ENCODE peak calls at places on chromosomes 2 and 18, in five cellular contexts. G is spleen; W is pancreas; F is endodermal cell; K is CD4-positive, alpha-beta memory T cell. M is an unnamed sample.

GRCh38 chr2:118047273-118047898 is 33.5 kb upstream of the CCDC93 start:
- DNase-seq in W (no peak), F (no peak), K (no peak), G (no peak), M (no peak)

GRCh38 chr2:221283896-221284295 is 288.2 kb downstream of the EPHA4 start:
- DNase-seq in W (no peak), F (no peak), G (no peak), K (no peak), M (no peak)

GRCh38 chr2:227884511-227884947 is 13.1 kb downstream of the DAW1 start:
- DNase-seq in W (peak; percentile 91), G (peak; percentile 86), F (peak; percentile 97), K (peak; percentile 46), M (peak; percentile 19)

GRCh38 chr2:176096986-176097819 is 2.4 kb upstream of the HOXD12 start:
- DNase-seq in F (peak; percentile 96), W (peak; percentile 86), K (peak; percentile 56), G (peak; percentile 90), M (peak; percentile 54)

GRCh38 chr2:234630676-234631350 is 133.9 kb upstream of the ARL4C start:
- DNase-seq in K (no peak), W (no peak), F (no peak), G (no peak), M (no peak)

GRCh38 chr2:28321426-28321825 is 71.2 kb upstream of the FOSL2 start:
- DNase-seq in K (no peak), G (no peak), W (no peak), F (peak; percentile 75), M (no peak)

GRCh38 chr2:46248171-46248570 is 49.0 kb upstream of the EPAS1 start:
- DNase-seq in F (no peak), K (no peak), W (no peak), G (no peak), M (no peak)

GRCh38 chr2:120442923-120443571 is 97.1 kb downstream of the INHBB start:
- DNase-seq in F (peak; percentile 98), G (peak; percentile 72), W (peak; percentile 85), K (no peak), M (no peak)

GRCh38 chr2:144890828-144891227 is 370.9 kb upstream of the ZEB2 start:
- DNase-seq in K (no peak), G (no peak), W (no peak), F (peak; percentile 44), M (no peak)

GRCh38 chr2:49972699-49973098 is 818.4 kb upstream of the FSHR start:
- DNase-seq in K (no peak), G (no peak), F (peak; percentile 79), W (no peak), M (no peak)

GRCh38 chr2:18932864-18933263 is 343.5 kb upstream of the NT5C1B start:
- DNase-seq in W (no peak), F (no peak), K (no peak), G (no peak), M (no peak)

GRCh38 chr2:168430431-168430830 is 25.6 kb upstream of the CERS6 start:
- DNase-seq in K (no peak), F (no peak), W (no peak), G (no peak), M (no peak)

GRCh38 chr2:65204461-65205230 is 23.0 kb upstream of the ACTR2 start:
- DNase-seq in G (peak; percentile 81), W (no peak), F (no peak), K (peak; percentile 31), M (no peak)

GRCh38 chr2:55992465-55992864 is 68.9 kb upstream of the EFEMP1 start:
- DNase-seq in W (no peak), K (no peak), F (no peak), G (no peak), M (no peak)

GRCh38 chr2:220512419-220512818 is 885.0 kb downstream of the SLC4A3 start:
- DNase-seq in W (no peak), G (no peak), F (no peak), K (no peak), M (no peak)

GRCh38 chr18:28459587-28459986 is 282.7 kb upstream of the CDH2 start:
- DNase-seq in F (no peak), G (no peak), W (no peak), K (no peak), M (no peak)

GRCh38 chr18:34039194-34039593 is 185.5 kb downstream of the NOL4 start:
- DNase-seq in K (no peak), G (no peak), W (no peak), F (no peak), M (no peak)

GRCh38 chr2:57881998-57882884 is 164.4 kb upstream of the VRK2 start:
- DNase-seq in W (no peak), F (no peak), G (no peak), K (no peak), M (no peak)

GRCh38 chr18:28163201-28163778 is 13.6 kb downstream of the CDH2 start:
- DNase-seq in G (no peak), F (no peak), K (no peak), W (no peak), M (no peak)

GRCh38 chr2:210577263-210578071 is 21.1 kb downstream of the CPS1 start:
- DNase-seq in W (no peak), K (peak; percentile 19), F (no peak), G (no peak), M (no peak)

GRCh38 chr2:103396152-103396551 is 634.3 kb downstream of the TMEM182 start:
- DNase-seq in K (no peak), G (no peak), F (peak; percentile 84), W (no peak), M (no peak)

GRCh38 chr2:162230761-162231160 is 12.5 kb downstream of the FAP start:
- DNase-seq in K (no peak), F (no peak), G (no peak), W (no peak), M (no peak)

GRCh38 chr2:101162561-101163330 is 11.6 kb upstream of the TBC1D8 start:
- DNase-seq in W (no peak), G (no peak), F (peak; percentile 62), K (no peak), M (no peak)

GRCh38 chr2:55052087-55053061 is 2.1 kb upstream of the RTN4 start:
- DNase-seq in G (no peak), W (no peak), K (no peak), F (no peak), M (no peak)

GRCh38 chr2:198374375-198375072 is 570.1 kb downstream of the PLCL1 start:
- DNase-seq in W (no peak), F (peak; percentile 83), G (no peak), K (no peak), M (no peak)
- H3K27ac ChIP-seq in W (no peak overlapping the region), F (no peak overlapping the region), G (no peak overlapping the region), K (no peak overlapping the region), M (no peak overlapping the region)

GRCh38 chr2:148651972-148652371 is 7.4 kb downstream of the EPC2 start:
- DNase-seq in K (no peak), W (no peak), F (no peak), G (no peak), M (no peak)

GRCh38 chr2:148650881-148651280 is 6.3 kb downstream of the EPC2 start:
- DNase-seq in F (no peak), W (no peak), K (no peak), G (no peak), M (no peak)

GRCh38 chr2:148654414-148654813 is 9.9 kb downstream of the EPC2 start:
- DNase-seq in K (no peak), G (no peak), F (no peak), W (no peak), M (no peak)

GRCh38 chr2:148656516-148656915 is 12.0 kb downstream of the EPC2 start:
- DNase-seq in W (no peak), K (no peak), F (no peak), G (no peak), M (no peak)

DNA sequence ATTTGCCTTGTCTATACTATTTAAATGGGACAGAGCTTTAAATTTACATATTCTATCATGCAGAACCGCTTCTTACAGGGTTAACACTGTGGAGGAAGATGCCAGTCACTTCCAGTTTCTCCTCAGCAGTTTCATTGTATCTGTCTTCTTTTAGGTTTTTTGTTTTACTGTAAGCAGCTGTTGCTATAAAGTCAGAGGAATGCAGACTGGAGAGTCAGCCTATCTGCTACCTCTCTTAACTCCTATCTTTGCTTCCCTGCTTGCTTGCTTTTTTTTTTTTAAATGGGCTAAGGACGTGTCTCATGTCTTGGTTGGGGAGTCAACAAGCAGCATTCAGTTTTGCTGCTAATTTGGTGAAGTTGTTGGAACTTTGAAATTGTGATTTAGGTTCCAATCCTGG is 8.9 kb downstream of the EPC2 start:
- DNase-seq in F (no peak), G (no peak), W (no peak), K (no peak), M (no peak)
- H3K4me1 ChIP-seq in F (peaks cover 6% of the 10 kb centered on the region), G (peaks cover 95% of the 10 kb centered on the region), W (peaks cover 21% of the 10 kb centered on the region), K (peaks cover 100% of the 10 kb centered on the region), M (peaks cover 94% of the 10 kb centered on the region)

DNA sequence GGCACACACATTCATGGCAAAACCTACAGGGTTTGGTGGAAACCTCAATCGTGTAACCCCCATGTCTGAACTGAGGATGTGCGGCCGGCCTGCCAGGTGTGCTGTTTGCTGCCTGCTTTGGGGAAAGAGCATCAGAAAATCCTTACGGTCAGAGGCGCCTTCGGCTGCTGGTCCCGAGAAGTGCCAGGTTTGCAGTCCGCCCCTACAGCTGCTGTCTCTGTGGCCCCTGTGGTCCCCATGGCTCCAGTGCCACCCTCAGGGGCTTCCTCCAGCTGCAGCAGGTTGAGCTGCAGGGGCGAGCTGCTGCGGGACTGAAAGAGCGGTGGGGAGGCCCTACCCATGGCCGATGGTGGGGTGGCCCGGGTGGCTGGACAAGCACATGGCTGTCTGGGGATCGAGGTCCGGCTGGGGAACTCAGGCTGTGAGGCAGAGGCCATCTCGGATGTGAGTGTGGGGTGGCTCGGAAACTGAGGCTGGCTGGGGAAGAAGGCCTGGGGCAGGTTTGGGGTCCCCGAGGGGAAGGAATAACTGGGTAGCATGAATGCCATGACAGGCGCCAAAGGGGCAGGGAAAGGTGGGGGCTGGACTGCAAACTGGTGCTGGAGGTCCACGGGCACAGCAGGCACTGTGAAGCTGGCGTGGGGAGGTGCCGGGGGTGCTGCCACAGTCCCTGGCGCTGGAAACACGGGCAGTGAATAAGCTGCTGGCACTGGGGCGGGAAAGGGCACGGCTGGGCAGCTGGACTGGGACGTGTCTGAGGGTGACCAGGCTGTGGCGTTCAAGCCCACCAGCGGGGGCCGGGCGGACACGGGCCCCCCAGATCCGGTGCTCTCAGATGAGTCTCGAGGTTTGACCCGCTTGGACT is 13.2 kb upstream of the HES6 start:
- DNase-seq in K (no peak), G (peak; percentile 74), W (no peak), F (no peak), M (no peak)
- H3K36me3 ChIP-seq in K (peaks cover 16% of the 10 kb centered on the region), G (peaks cover 91% of the 10 kb centered on the region), W (peaks cover 20% of the 10 kb centered on the region), F (peaks cover 55% of the 10 kb centered on the region), M (peaks cover 8% of the 10 kb centered on the region)

GRCh38 chr2:66575625-66576371 is 140.9 kb downstream of the MEIS1 start:
- DNase-seq in G (peak; percentile 76), W (peak; percentile 79), K (no peak), F (peak; percentile 80), M (no peak)

GRCh38 chr2:66571873-66572272 is 136.9 kb downstream of the MEIS1 start:
- DNase-seq in G (no peak), W (no peak), F (no peak), K (no peak), M (no peak)

GRCh38 chr2:66573412-66573811 is 138.5 kb downstream of the MEIS1 start:
- DNase-seq in W (no peak), K (no peak), F (peak; percentile 84), G (no peak), M (no peak)

GRCh38 chr2:66574701-66575624 is 140.0 kb downstream of the MEIS1 start:
- DNase-seq in G (no peak), W (peak; percentile 82), F (peak; percentile 89), K (no peak), M (no peak)

DNA sequence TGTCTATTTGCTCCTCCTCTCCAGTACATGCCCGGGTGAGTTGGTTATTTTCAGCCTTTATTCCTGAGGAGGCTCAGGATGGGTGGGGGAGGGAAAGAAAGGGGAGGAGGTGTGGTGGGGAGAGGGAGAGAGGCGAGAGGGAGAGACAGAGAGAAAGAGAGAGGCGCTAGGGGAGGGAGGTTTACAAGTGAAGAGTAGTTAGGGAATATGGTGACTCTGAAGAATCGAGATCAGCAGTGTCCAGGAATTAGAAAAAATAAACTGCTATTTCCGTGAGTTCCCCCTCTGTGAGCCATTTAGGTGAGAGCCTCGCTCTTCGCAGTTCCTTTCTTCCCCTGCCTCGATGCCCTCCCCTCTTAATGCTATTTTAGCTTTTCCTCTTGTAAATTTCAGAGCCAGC is 138.9 kb downstream of the MEIS1 start:
- DNase-seq in K (no peak), F (peak; percentile 82), W (no peak), G (no peak), M (no peak)
- H3K27ac ChIP-seq in K (no peak overlapping the region), F (peak overlapping the region; percentile 91), W (peak overlapping the region; percentile 40), G (peak overlapping the region; percentile 34), M (no peak overlapping the region)